ENCODE peak calls at places on chromosome 18, in seven cellular contexts. P is GM12878, T is body of pancreas, X is A549, G is uterus, L is K562, Q is heart left ventricle. W is an unnamed sample.

GRCh38 chr18:49976810-49977209 is 163.5 kb upstream of the ACAA2 start:
- DNase-seq in P (no peak), T (no peak), X (no peak), G (no peak), L (no peak), Q (no peak), W (no peak)

GRCh38 chr18:72155327-72155726 is 388.8 kb downstream of the CBLN2 start:
- DNase-seq in P (no peak), T (no peak), X (no peak), G (no peak), L (no peak), Q (no peak), W (no peak)

GRCh38 chr18:11052800-11053199 is 96.6 kb downstream of the PIEZO2 start:
- DNase-seq in P (no peak), T (no peak), X (no peak), G (no peak), L (no peak), Q (no peak), W (peak; percentile 23)

GRCh38 chr18:74897971-74898657 is 300.4 kb downstream of the ZNF407 start:
- DNase-seq in P (no peak), T (no peak), X (no peak), G (no peak), L (no peak), Q (no peak), W (no peak)

GRCh38 chr18:51447351-51447896 is 249.9 kb upstream of the MEX3C start:
- DNase-seq in P (no peak), T (peak; percentile 96), X (no peak), G (no peak), L (no peak), Q (peak; percentile 55), W (no peak)

GRCh38 chr18:35507623-35508022 is 9.9 kb upstream of the INO80C start:
- DNase-seq in P (no peak), T (no peak), X (no peak), G (no peak), L (no peak), Q (no peak), W (no peak)

GRCh38 chr18:53070706-53071105 is 730.7 kb downstream of the DCC start:
- DNase-seq in P (no peak), T (no peak), X (no peak), G (no peak), L (no peak), Q (no peak), W (no peak)

GRCh38 chr18:70288851-70289328 is at the start of gene SOCS6:
- DNase-seq in P (no peak), T (peak; percentile 68), X (no peak), G (peak; percentile 51), L (peak; percentile 55), Q (peak; percentile 78), W (no peak)

GRCh38 chr18:45787346-45787745 is 38.1 kb upstream of the SIGLEC15 start:
- DNase-seq in P (no peak), T (no peak), X (no peak), G (no peak), L (no peak), Q (no peak), W (no peak)

GRCh38 chr18:2654105-2654827 is 1.3 kb upstream of the SMCHD1 start:
- DNase-seq in P (no peak), T (no peak), X (no peak), G (no peak), L (no peak), Q (no peak), W (no peak)

GRCh38 chr18:51559198-51559901 is 361.9 kb upstream of the MEX3C start:
- DNase-seq in P (no peak), T (no peak), X (no peak), G (no peak), L (no peak), Q (no peak), W (no peak)

GRCh38 chr18:31860488-31860887 is 82.4 kb downstream of the TRAPPC8 start:
- DNase-seq in P (no peak), T (no peak), X (no peak), G (no peak), L (no peak), Q (no peak), W (no peak)

GRCh38 chr18:3827236-3827635 is 377.3 kb downstream of the TGIF1 start:
- DNase-seq in P (no peak), T (no peak), X (no peak), G (no peak), L (no peak), Q (no peak), W (no peak)

GRCh38 chr18:54712315-54712714 is 116.0 kb upstream of the RAB27B start:
- DNase-seq in P (no peak), T (no peak), X (peak; percentile 10), G (no peak), L (no peak), Q (no peak), W (peak; percentile 17)

GRCh38 chr18:76131738-76132137 is 363.3 kb downstream of the ZNF516 start:
- DNase-seq in P (no peak), T (no peak), X (no peak), G (no peak), L (no peak), Q (no peak), W (no peak)

GRCh38 chr18:78213365-78213994 is 766.1 kb upstream of the SALL3 start:
- DNase-seq in P (no peak), T (no peak), X (no peak), G (no peak), L (no peak), Q (peak; percentile 79), W (no peak)

GRCh38 chr18:63924551-63924950 is 16.8 kb downstream of the SERPINB10 start:
- DNase-seq in P (no peak), T (no peak), X (no peak), G (no peak), L (no peak), Q (no peak), W (no peak)

GRCh38 chr18:63079114-63079513 is 240.5 kb downstream of the BCL2 start:
- DNase-seq in P (peak; percentile 55), T (no peak), X (no peak), G (no peak), L (no peak), Q (no peak), W (no peak)

GRCh38 chr18:44679056-44679911 is 1.4 kb upstream of the SETBP1 start:
- DNase-seq in P (no peak), T (peak; percentile 92), X (peak; percentile 75), G (peak; percentile 86), L (peak; percentile 68), Q (peak; percentile 93), W (peak; percentile 34)
- TF ChIP-seq POLR2A in P (peak; percentile 56), T (peak; percentile 77), X (peak; percentile 27), G (peak; percentile 66), L (no peak), Q (peak; percentile 77), W (no peak)

GRCh38 chr18:9335255-9336045 is 877 bp downstream of the TWSG1 start:
- DNase-seq in P (no peak), T (no peak), X (no peak), G (no peak), L (no peak), Q (no peak), W (no peak)

GRCh38 chr18:9336827-9337226 is 2.3 kb downstream of the TWSG1 start:
- DNase-seq in P (no peak), T (no peak), X (no peak), G (no peak), L (no peak), Q (no peak), W (no peak)

GRCh38 chr18:9333441-9334350 is 877 bp upstream of the TWSG1 start:
- DNase-seq in P (no peak), T (no peak), X (no peak), G (peak; percentile 15), L (no peak), Q (peak; percentile 32), W (no peak)

GRCh38 chr18:9337875-9338274 is 3.3 kb downstream of the TWSG1 start:
- DNase-seq in P (peak; percentile 59), T (no peak), X (no peak), G (no peak), L (no peak), Q (no peak), W (no peak)

DNA sequence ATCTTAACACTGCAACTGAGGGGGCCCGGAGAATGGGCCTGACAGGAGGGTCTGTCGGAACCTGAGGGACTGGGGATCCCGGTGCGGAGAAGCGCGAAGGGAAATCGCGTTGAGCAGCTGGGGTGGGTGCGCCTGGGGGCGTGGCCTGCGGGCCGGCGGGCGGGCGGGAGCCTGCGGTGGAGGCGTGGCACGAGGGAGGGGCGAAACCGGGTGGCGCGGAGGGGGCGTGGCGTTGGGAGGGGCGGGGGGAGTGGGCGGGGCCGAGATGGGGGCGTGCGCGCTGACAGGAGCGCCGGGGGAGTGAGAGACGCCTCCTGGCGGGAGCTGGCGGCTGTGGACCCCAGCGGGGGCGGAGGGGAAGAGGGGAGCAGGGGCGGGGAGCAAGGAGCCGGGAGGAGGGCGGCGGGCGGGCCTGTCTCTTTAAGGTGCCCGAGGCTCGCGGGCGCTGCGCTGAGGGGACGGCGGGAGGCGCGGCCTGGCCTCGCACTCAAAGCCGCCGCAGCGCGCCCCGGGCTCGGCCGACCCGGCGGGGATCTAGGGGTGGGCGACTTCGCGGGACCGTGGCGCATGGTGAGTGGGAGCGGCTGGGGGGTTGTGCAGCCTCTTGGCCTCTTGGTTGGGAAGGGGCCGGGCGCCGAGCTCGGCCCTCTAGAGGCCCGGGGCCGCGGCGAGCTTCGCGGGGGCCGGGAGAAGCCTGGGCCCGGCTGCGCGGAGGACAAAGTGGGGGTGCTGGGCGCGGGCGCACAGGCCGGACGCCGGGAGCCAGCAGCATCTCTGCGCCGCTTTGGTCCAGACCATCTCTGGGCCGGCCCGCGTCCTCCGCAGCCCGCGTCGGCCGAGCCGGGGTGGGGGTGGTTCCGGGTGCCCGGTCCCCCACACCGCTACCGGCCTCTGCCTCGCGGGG is at the start of gene TWSG1:
- DNase-seq in P (peak; percentile 62), T (peak; percentile 95), X (peak; percentile 91), G (peak; percentile 95), L (peak; percentile 100), Q (peak; percentile 95), W (peak; percentile 95)
- TF ChIP-seq POLR2A in P (peak; percentile 78), T (peak; percentile 10), X (peak; percentile 63), G (peak; percentile 72), L (peak; percentile 67), Q (peak; percentile 61), W (peak; percentile 89)

GRCh38 chr18:48542513-48543181 is 3.8 kb downstream of the CTIF start:
- DNase-seq in P (no peak), T (peak; percentile 13), X (no peak), G (no peak), L (peak; percentile 14), Q (no peak), W (no peak)
- TF ChIP-seq POLR2A in P (no peak), T (no peak), X (no peak), G (no peak), L (no peak), Q (no peak), W (no peak)

GRCh38 chr18:22684268-22684667 is 248.9 kb upstream of the RBBP8 start:
- DNase-seq in P (no peak), T (no peak), X (no peak), G (no peak), L (no peak), Q (no peak), W (no peak)
- TF ChIP-seq POLR2A in P (no peak), T (no peak), X (no peak), G (no peak), L (no peak), Q (no peak), W (no peak)

DNA sequence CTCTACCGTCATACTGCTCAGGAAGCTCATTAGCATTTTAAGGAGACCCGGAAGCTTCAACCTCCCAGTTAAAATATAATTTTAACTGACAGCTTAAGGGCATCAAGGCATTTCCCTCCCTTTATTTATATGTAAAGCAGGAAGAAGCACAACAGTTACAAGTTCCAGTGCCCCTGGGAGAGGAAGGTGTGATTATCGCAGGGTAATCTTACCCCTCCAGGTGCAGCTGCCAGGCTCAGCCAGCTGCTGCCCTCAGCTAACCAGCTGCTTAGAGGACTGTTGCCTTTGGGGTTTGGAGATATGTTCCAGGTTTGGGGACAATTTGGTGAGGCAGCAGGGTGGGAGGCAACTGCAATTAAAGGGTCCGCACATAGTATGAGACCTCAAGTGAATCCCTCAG is 55.3 kb upstream of the SETBP1 start:
- DNase-seq in P (no peak), T (no peak), X (no peak), G (no peak), L (no peak), Q (no peak), W (no peak)
- TF ChIP-seq POLR2A in P (no peak), T (no peak), X (no peak), G (no peak), L (no peak), Q (no peak), W (no peak)